ENCODE peak calls at places on chromosomes 13 and 19, in seven cellular contexts. V, W, E, I, O, H and S are unnamed samples.

GRCh38 chr19:55258476-55258827 is 365 bp downstream of the PPP6R1 start:
- DNase-seq in V (no peak), W (no peak), E (peak; percentile 82), I (no peak), O (peak; percentile 87), H (no peak), S (no peak)

GRCh38 chr19:48797103-48797502 is 13.7 kb downstream of the BCAT2 start:
- DNase-seq in V (no peak), W (no peak), E (no peak), I (no peak), O (no peak), H (no peak), S (no peak)

GRCh38 chr13:22736084-22736767 is 444.6 kb upstream of the SGCG start:
- DNase-seq in V (no peak), W (no peak), E (no peak), I (no peak), O (no peak), H (no peak), S (no peak)

GRCh38 chr13:97174638-97175037 is 47.5 kb upstream of the MBNL2 start:
- DNase-seq in V (no peak), W (no peak), E (no peak), I (no peak), O (no peak), H (no peak), S (no peak)

GRCh38 chr19:44746946-44747738 is 1.4 kb upstream of the BCL3 start:
- DNase-seq in V (peak; percentile 80), W (peak; percentile 81), E (peak; percentile 95), I (no peak), O (peak; percentile 84), H (peak; percentile 59), S (peak; percentile 59)

GRCh38 chr13:79654520-79654919 is 173.6 kb downstream of the NDFIP2 start:
- DNase-seq in V (no peak), W (no peak), E (no peak), I (no peak), O (no peak), H (no peak), S (no peak)

GRCh38 chr19:6228523-6229215 is 51.1 kb downstream of the MLLT1 start:
- DNase-seq in V (no peak), W (no peak), E (no peak), I (no peak), O (no peak), H (no peak), S (no peak)

GRCh38 chr13:45315520-45316167 is 25.3 kb downstream of the TPT1 start:
- DNase-seq in V (no peak), W (no peak), E (no peak), I (no peak), O (no peak), H (no peak), S (no peak)

GRCh38 chr13:110610955-110611595 is 4.3 kb upstream of the NAXD start:
- DNase-seq in V (no peak), W (no peak), E (no peak), I (no peak), O (no peak), H (peak; percentile 63), S (no peak)

GRCh38 chr19:33868076-33868735 is 71.5 kb downstream of the KCTD15 start:
- DNase-seq in V (no peak), W (no peak), E (no peak), I (no peak), O (peak; percentile 75), H (no peak), S (no peak)

GRCh38 chr19:31511696-31512095 is 162.5 kb upstream of the TSHZ3 start:
- DNase-seq in V (no peak), W (no peak), E (no peak), I (no peak), O (no peak), H (no peak), S (no peak)

GRCh38 chr13:113973218-113974164 is at the start of gene C13orf46:
- DNase-seq in V (peak; percentile 12), W (no peak), E (no peak), I (no peak), O (no peak), H (no peak), S (no peak)

GRCh38 chr13:60134376-60134775 is 29.4 kb downstream of the DIAPH3 start:
- DNase-seq in V (no peak), W (no peak), E (no peak), I (no peak), O (no peak), H (no peak), S (peak; percentile 46)

GRCh38 chr19:46040952-46041500 is at the start of gene IGFL4:
- DNase-seq in V (no peak), W (no peak), E (peak; percentile 14), I (no peak), O (no peak), H (no peak), S (no peak)

GRCh38 chr13:98937911-98938381 is 39.9 kb downstream of the DOCK9 start:
- DNase-seq in V (no peak), W (no peak), E (no peak), I (peak; percentile 65), O (no peak), H (no peak), S (no peak)

GRCh38 chr13:33109801-33110200 is 93.6 kb downstream of the KL start:
- DNase-seq in V (no peak), W (no peak), E (peak; percentile 7), I (no peak), O (no peak), H (no peak), S (no peak)

GRCh38 chr13:33109319-33109718 is 93.1 kb downstream of the KL start:
- DNase-seq in V (no peak), W (no peak), E (no peak), I (no peak), O (no peak), H (no peak), S (no peak)

GRCh38 chr13:33110713-33111413 is 94.6 kb downstream of the KL start:
- DNase-seq in V (no peak), W (no peak), E (no peak), I (no peak), O (no peak), H (no peak), S (no peak)

GRCh38 chr13:33111414-33112110 is 95.3 kb downstream of the KL start:
- DNase-seq in V (peak; percentile 82), W (no peak), E (no peak), I (no peak), O (no peak), H (no peak), S (no peak)

GRCh38 chr13:33110386-33110712 is 94.1 kb downstream of the KL start:
- DNase-seq in V (no peak), W (no peak), E (no peak), I (no peak), O (no peak), H (no peak), S (no peak)
- TF ChIP-seq JUND in V (no peak), W (no peak), E (no peak), I (no peak), O (no peak), H (no peak), S (no peak)

DNA sequence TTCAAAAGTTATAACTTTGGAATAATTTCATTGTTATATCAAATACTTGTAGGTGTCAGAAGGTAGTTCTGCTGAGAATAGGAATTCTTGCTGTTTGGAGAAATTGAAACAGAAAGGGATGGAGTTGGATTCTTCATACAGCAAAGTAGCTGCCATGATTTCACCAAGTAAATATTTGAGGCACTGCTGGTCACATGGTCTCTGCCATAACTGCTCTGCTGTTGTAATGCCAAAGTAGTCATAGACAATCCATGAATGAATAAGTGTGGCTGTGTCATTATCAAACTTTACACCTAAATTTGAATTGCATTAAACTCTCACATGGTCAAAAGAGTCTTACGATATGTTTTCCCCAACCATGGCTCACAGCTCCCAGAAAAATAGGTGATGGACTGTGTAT is 308.6 kb downstream of the GPC6 start:
- DNase-seq in V (peak; percentile 9), W (no peak), E (no peak), I (no peak), O (no peak), H (no peak), S (no peak)
- TF ChIP-seq JUND in V (no peak), W (no peak), E (no peak), I (no peak), O (no peak), H (no peak), S (no peak)

GRCh38 chr13:42065414-42065813 is 17.0 kb downstream of the DGKH start:
- DNase-seq in V (no peak), W (no peak), E (no peak), I (no peak), O (no peak), H (no peak), S (no peak)

GRCh38 chr13:42064966-42065365 is 16.5 kb downstream of the DGKH start:
- DNase-seq in V (no peak), W (no peak), E (no peak), I (no peak), O (no peak), H (no peak), S (no peak)

GRCh38 chr13:42066542-42066941 is 18.1 kb downstream of the DGKH start:
- DNase-seq in V (no peak), W (no peak), E (no peak), I (no peak), O (no peak), H (no peak), S (no peak)

GRCh38 chr13:42063105-42063504 is 14.7 kb downstream of the DGKH start:
- DNase-seq in V (no peak), W (no peak), E (no peak), I (no peak), O (no peak), H (no peak), S (no peak)

DNA sequence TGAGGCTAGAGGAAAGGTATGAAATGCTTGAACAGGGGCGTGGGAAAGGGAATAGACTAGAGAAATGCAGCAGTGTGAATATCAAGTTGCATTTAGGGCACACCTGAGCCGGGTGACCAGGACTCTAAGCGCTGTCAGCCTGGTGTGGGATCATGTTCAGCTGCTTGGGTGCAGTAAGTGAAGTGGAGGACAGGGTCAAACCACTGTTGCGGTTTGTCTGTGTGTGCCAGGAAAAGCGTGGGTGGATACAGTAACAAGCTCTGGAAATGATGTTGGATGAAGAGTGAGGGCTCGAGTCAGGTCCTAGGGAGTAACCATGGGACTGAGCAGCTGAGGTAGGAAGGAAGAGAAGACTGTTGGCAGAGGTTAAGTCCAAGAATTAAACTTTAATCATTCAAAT is 15.8 kb downstream of the DGKH start:
- DNase-seq in V (no peak), W (no peak), E (no peak), I (no peak), O (no peak), H (no peak), S (no peak)
- TF ChIP-seq JUND in V (no peak), W (no peak), E (no peak), I (no peak), O (no peak), H (no peak), S (no peak)

DNA sequence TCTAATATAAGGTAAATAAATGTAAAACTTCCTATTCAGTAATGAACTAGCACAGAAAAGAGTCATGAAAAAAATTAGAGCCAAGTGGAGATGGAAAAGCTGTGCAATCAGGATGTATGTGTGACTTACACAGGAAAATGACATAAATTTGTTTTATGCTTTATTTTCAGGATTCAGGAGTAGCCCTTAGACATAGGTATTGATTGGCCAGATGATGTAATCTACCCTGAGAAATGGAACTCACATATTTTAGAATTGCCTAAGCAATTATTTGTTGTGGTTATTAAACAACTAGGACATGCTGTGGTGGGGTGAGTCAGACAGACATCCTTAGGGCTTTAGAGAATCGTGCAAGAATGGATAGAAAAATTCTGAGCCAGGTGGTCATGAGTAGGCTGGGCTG is 110.7 kb downstream of the PCDH9 start:
- DNase-seq in V (no peak), W (peak; percentile 8), E (peak; percentile 4), I (no peak), O (no peak), H (no peak), S (no peak)
- TF ChIP-seq JUND in V (no peak), W (no peak), E (no peak), I (no peak), O (peak; percentile 70), H (no peak), S (no peak)

GRCh38 chr19:52048604-52049493 is at the start of gene ZNF432:
- DNase-seq in V (peak; percentile 79), W (peak; percentile 16), E (peak; percentile 85), I (peak; percentile 93), O (peak; percentile 83), H (peak; percentile 64), S (peak; percentile 93)
- TF ChIP-seq JUND in V (no peak), W (no peak), E (peak; percentile 12), I (no peak), O (no peak), H (no peak), S (no peak)